ENCODE peak calls at places on chromosomes 12 and 14, in five cellular contexts. L is fibroblast of lung, Q is IMR-90, V is cardiac fibroblast, T is stomach. D is an unnamed sample.

GRCh38 chr12:82942963-82943362 is 256.3 kb downstream of the TMTC2 start:
- DNase-seq in L (no peak), Q (peak; percentile 8), V (no peak), T (no peak), D (no peak)

GRCh38 chr14:71583705-71584104 is 348.5 kb upstream of the RGS6 start:
- DNase-seq in L (no peak), Q (no peak), V (no peak), T (no peak), D (no peak)

GRCh38 chr12:62123721-62124203 is 136.4 kb upstream of the USP15 start:
- DNase-seq in L (peak; percentile 63), Q (peak; percentile 56), V (peak; percentile 68), T (peak; percentile 31), D (peak; percentile 47)

GRCh38 chr14:96501383-96501745 is 818 bp upstream of the PAPOLA start:
- DNase-seq in L (no peak), Q (no peak), V (no peak), T (no peak), D (no peak)

GRCh38 chr12:27899151-27899661 is 73.3 kb downstream of the PTHLH start:
- DNase-seq in L (peak; percentile 99), Q (peak; percentile 100), V (peak; percentile 97), T (no peak), D (peak; percentile 98)

GRCh38 chr12:69026341-69026740 is 93.4 kb upstream of the CPM start:
- DNase-seq in L (no peak), Q (no peak), V (no peak), T (no peak), D (no peak)

GRCh38 chr14:83520837-83521236 is 1987.2 kb upstream of the SEL1L start:
- DNase-seq in L (peak; percentile 86), Q (peak; percentile 88), V (peak; percentile 1), T (no peak), D (peak; percentile 60)

GRCh38 chr12:116026768-116027550 is 250.5 kb downstream of the MED13L start:
- DNase-seq in L (no peak), Q (no peak), V (no peak), T (no peak), D (no peak)

GRCh38 chr12:68958337-68958736 is 25.4 kb upstream of the CPM start:
- DNase-seq in L (no peak), Q (no peak), V (no peak), T (no peak), D (no peak)

GRCh38 chr12:87464565-87464964 is 564.6 kb downstream of the C12orf50 start:
- DNase-seq in L (no peak), Q (no peak), V (peak; percentile 11), T (no peak), D (no peak)

GRCh38 chr12:87094356-87094755 is 838.2 kb upstream of the MGAT4C start:
- DNase-seq in L (no peak), Q (peak; percentile 6), V (no peak), T (no peak), D (no peak)

DNA sequence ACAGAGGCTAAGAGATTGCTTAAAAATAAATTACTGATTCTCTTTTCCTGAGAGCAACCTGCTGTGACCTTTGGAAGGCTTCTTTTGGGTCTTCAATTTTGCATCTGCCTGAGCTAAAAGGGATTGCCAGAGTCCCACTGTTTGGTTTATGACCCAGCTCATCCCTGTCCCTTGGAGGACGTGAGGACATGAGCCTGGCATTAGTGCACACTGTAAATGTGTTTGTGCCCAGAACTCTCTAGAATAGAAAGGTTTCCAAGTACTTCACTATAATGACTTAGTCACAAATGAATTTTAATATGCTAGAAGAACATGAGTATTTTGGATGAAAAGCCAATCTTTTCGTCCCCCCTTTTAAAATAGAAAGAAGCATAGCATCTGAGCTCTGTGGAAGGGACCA is 47.1 kb upstream of the CDKN3 start:
- DNase-seq in L (no peak), Q (no peak), V (no peak), T (no peak), D (no peak)
- H3K4me3 ChIP-seq in L (peak overlapping the region; percentile 16), Q (no peak overlapping the region), V (no peak overlapping the region), T (no peak overlapping the region), D (no peak overlapping the region)

GRCh38 chr14:88562831-88563686 is at the start of gene ZC3H14:
- DNase-seq in L (peak; percentile 82), Q (peak; percentile 80), V (peak; percentile 91), T (peak; percentile 84), D (peak; percentile 85)
- TF ChIP-seq CTCF in L (no peak), Q (no peak), V (no peak), T (no peak), D (no peak)

GRCh38 chr12:54016051-54016450 is 7.3 kb downstream of the HOXC8 start:
- DNase-seq in L (no peak), Q (no peak), V (no peak), T (no peak), D (no peak)

GRCh38 chr12:54017027-54017788 is 8.4 kb downstream of the HOXC8 start:
- DNase-seq in L (no peak), Q (no peak), V (no peak), T (no peak), D (no peak)

GRCh38 chr12:54014315-54015209 is 5.8 kb downstream of the HOXC8 start:
- DNase-seq in L (no peak), Q (no peak), V (no peak), T (no peak), D (no peak)

GRCh38 chr12:54016478-54016964 is 7.7 kb downstream of the HOXC8 start:
- DNase-seq in L (peak; percentile 23), Q (peak; percentile 11), V (no peak), T (no peak), D (peak; percentile 96)

DNA sequence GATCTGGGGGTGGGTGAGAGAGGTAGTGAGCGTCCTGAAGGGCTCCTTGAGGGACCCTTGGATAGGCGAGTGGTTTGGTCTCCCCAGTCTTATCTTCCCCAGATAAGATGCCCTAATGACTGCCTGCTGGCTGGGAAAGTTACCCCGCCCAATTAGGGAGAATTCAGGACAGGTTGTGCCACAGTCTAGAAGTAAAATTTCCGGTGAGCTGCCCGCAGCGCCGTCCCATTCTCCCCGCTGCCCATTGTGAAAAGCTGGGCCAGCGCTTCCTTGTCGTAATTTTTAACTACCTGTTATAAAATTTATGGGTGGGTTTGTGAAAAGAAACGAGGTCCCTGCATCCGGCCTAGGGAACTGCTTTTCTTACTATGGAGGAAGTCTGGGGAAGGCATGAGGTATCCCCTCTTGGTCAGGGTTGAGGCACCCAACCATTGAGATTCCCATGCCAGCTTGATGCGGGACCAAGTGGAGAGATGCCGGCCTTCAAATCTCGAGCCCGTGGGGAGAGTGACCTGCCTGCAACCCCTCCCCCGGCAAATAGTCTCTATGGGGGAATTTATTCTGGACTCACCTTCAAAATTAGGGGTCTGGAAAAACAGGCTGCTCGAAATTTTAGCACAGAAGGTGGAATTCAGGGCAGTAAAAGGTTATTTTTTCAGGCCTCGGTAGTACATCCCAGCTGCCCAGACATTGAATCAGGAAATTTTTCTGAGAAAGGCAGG is 6.6 kb downstream of the HOXC8 start:
- DNase-seq in L (no peak), Q (no peak), V (no peak), T (no peak), D (no peak)
- H3K4me3 ChIP-seq in L (no peak overlapping the region), Q (no peak overlapping the region), V (no peak overlapping the region), T (no peak overlapping the region), D (no peak overlapping the region)

DNA sequence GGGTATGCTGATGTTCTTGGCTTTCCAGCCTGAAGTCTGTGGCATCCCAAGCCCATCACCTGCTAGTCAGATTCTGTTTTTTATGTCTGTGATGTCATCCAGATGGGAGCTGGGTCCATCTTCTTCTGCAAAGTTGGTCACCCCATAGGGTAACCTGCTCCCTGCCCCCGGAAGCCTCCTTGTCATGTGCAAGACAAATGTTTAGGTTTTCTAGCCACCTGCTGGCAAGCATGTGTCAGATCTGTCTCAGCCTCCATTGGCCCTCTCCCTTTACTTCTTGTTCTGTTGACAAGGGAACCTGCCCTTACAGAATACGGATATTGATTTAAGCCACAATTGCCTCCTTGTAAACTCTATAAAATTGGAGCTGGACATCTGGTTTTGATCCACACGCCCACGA is 7.4 kb downstream of the NTF3 start:
- DNase-seq in L (no peak), Q (peak; percentile 24), V (no peak), T (no peak), D (no peak)
- TF ChIP-seq CTCF in L (no peak), Q (no peak), V (no peak), T (no peak), D (no peak)

GRCh38 chr12:49093746-49094103 is 876 bp downstream of the DHH start:
- DNase-seq in L (no peak), Q (no peak), V (no peak), T (no peak), D (no peak)
- H3K4me3 ChIP-seq in L (peak overlapping the region; percentile 33), Q (no peak overlapping the region), V (peak overlapping the region; percentile 0), T (peak overlapping the region; percentile 29), D (no peak overlapping the region)